ENCODE peak calls at places on chromosomes 7 and 10, in five cellular contexts. One of them, this sample, is unnamed.

GRCh38 chr7:28587211-28587610 is 174.9 kb downstream of the CREB5 start:
- DNase-seq in pons: no peak
- DNase-seq in ecto neural progenitor cell: no peak
- DNase-seq in mucosa of gallbladder: no peak
- DNase-seq in AG04450: no peak
- DNase-seq in this sample: no peak

GRCh38 chr7:101989101-101989500 is 171.7 kb downstream of the CUX1 start:
- DNase-seq in ecto neural progenitor cell: no peak
- DNase-seq in AG04450: no peak
- DNase-seq in pons: no peak
- DNase-seq in mucosa of gallbladder: no peak
- DNase-seq in this sample: no peak

GRCh38 chr7:105643384-105643783 is 62.1 kb upstream of the EFCAB10 start:
- DNase-seq in AG04450: no peak
- DNase-seq in pons: no peak
- DNase-seq in ecto neural progenitor cell: peak; percentile 80
- DNase-seq in mucosa of gallbladder: no peak
- DNase-seq in this sample: peak; percentile 59

GRCh38 chr7:101871351-101871750 is 53.9 kb downstream of the CUX1 start:
- DNase-seq in AG04450: no peak
- DNase-seq in mucosa of gallbladder: no peak
- DNase-seq in ecto neural progenitor cell: no peak
- DNase-seq in pons: no peak
- DNase-seq in this sample: no peak

GRCh38 chr10:14665304-14665703 is 109.4 kb downstream of the FAM107B start:
- DNase-seq in pons: peak; percentile 29
- DNase-seq in AG04450: no peak
- DNase-seq in ecto neural progenitor cell: no peak
- DNase-seq in mucosa of gallbladder: no peak
- DNase-seq in this sample: no peak

GRCh38 chr7:23472974-23473847 is 2.9 kb upstream of the IGF2BP3 start:
- DNase-seq in ecto neural progenitor cell: peak; percentile 67
- DNase-seq in AG04450: no peak
- DNase-seq in mucosa of gallbladder: no peak
- DNase-seq in pons: no peak
- DNase-seq in this sample: no peak

GRCh38 chr7:85634951-85635350 is 448.1 kb upstream of the SEMA3D start:
- DNase-seq in AG04450: no peak
- DNase-seq in pons: no peak
- DNase-seq in mucosa of gallbladder: no peak
- DNase-seq in ecto neural progenitor cell: no peak
- DNase-seq in this sample: no peak

GRCh38 chr7:117143580-117143979 is 179.3 kb downstream of the WNT2 start:
- DNase-seq in AG04450: no peak
- DNase-seq in mucosa of gallbladder: no peak
- DNase-seq in pons: no peak
- DNase-seq in ecto neural progenitor cell: no peak
- DNase-seq in this sample: no peak

GRCh38 chr7:113338297-113338696 is 219.9 kb upstream of the SMIM30 start:
- DNase-seq in mucosa of gallbladder: no peak
- DNase-seq in ecto neural progenitor cell: no peak
- DNase-seq in pons: no peak
- DNase-seq in AG04450: no peak
- DNase-seq in this sample: no peak

GRCh38 chr10:65518379-65518778 is 1407.5 kb upstream of the LRRTM3 start:
- DNase-seq in pons: no peak
- DNase-seq in AG04450: no peak
- DNase-seq in ecto neural progenitor cell: no peak
- DNase-seq in mucosa of gallbladder: no peak
- DNase-seq in this sample: no peak

GRCh38 chr10:70442332-70442988 is 979 bp upstream of the NODAL start:
- DNase-seq in AG04450: no peak
- DNase-seq in ecto neural progenitor cell: no peak
- DNase-seq in pons: no peak
- DNase-seq in mucosa of gallbladder: no peak
- DNase-seq in this sample: no peak

GRCh38 chr10:5927306-5927705 is 37.3 kb downstream of the FBH1 start:
- DNase-seq in mucosa of gallbladder: no peak
- DNase-seq in pons: no peak
- DNase-seq in AG04450: peak; percentile 68
- DNase-seq in ecto neural progenitor cell: no peak
- DNase-seq in this sample: peak; percentile 17

GRCh38 chr10:71184402-71184801 is 28.0 kb upstream of the UNC5B start:
- DNase-seq in AG04450: no peak
- DNase-seq in ecto neural progenitor cell: no peak
- DNase-seq in mucosa of gallbladder: no peak
- DNase-seq in pons: no peak
- DNase-seq in this sample: no peak

GRCh38 chr7:40859965-40860543 is 725.2 kb downstream of the SUGCT start:
- DNase-seq in pons: no peak
- DNase-seq in AG04450: no peak
- DNase-seq in ecto neural progenitor cell: no peak
- DNase-seq in mucosa of gallbladder: no peak
- DNase-seq in this sample: no peak

GRCh38 chr7:82343-83155 is 109.8 kb upstream of the FAM20C start:
- DNase-seq in pons: no peak
- DNase-seq in ecto neural progenitor cell: no peak
- DNase-seq in mucosa of gallbladder: no peak
- DNase-seq in AG04450: no peak
- DNase-seq in this sample: no peak

GRCh38 chr10:3165196-3165595 is 7.4 kb downstream of the PITRM1 start:
- DNase-seq in AG04450: no peak
- DNase-seq in pons: no peak
- DNase-seq in ecto neural progenitor cell: no peak
- DNase-seq in mucosa of gallbladder: no peak
- DNase-seq in this sample: no peak

GRCh38 chr7:91030680-91031079 is 233.6 kb upstream of the FZD1 start:
- DNase-seq in pons: no peak
- DNase-seq in mucosa of gallbladder: no peak
- DNase-seq in AG04450: no peak
- DNase-seq in ecto neural progenitor cell: no peak
- DNase-seq in this sample: peak; percentile 41

GRCh38 chr10:11058965-11059364 is 41.3 kb downstream of the CELF2 start:
- DNase-seq in AG04450: peak; percentile 38
- DNase-seq in ecto neural progenitor cell: no peak
- DNase-seq in pons: no peak
- DNase-seq in mucosa of gallbladder: no peak
- DNase-seq in this sample: no peak

GRCh38 chr10:46253076-46254006 is 33.5 kb upstream of the ANTXRL start:
- DNase-seq in ecto neural progenitor cell: peak; percentile 41
- DNase-seq in mucosa of gallbladder: no peak
- DNase-seq in AG04450: no peak
- DNase-seq in pons: no peak
- DNase-seq in this sample: no peak

GRCh38 chr7:158074896-158075632 is 512.6 kb downstream of the PTPRN2 start:
- DNase-seq in pons: no peak
- DNase-seq in AG04450: no peak
- DNase-seq in mucosa of gallbladder: no peak
- DNase-seq in ecto neural progenitor cell: no peak
- DNase-seq in this sample: no peak

GRCh38 chr7:926061-927030 is 28.1 kb downstream of the ADAP1 start:
- DNase-seq in mucosa of gallbladder: no peak
- DNase-seq in AG04450: no peak
- DNase-seq in pons: peak; percentile 83
- DNase-seq in ecto neural progenitor cell: no peak
- DNase-seq in this sample: no peak

This sample was measured in cerebellar cortex.